ENCODE peak calls at places on chromosomes 11 and 22, in ten cellular contexts. F is hippocampal formation; M is GM23248; V is transverse colon; G is iPS DF 19.7; J is ureter; L is astrocyte; Z is GM12865; W is caudate nucleus; U is stimulated activated CD4-positive, alpha-beta T cell treated with anti-CD3 and anti-CD28 coated beads, Interleukin-4, amount 100 ng/mL, for 24 hours. P is an unnamed sample.

GRCh38 chr11:31509017-31509411 is 408 bp downstream of the IMMP1L start:
- DNase-seq in L (no peak), V (no peak), U (peak), J (no peak), M (peak), W (no peak), G (no peak), F (peak), Z (peak), P (no peak)

GRCh38 chr11:66365166-66365565 is 6.4 kb downstream of the SLC29A2 start:
- DNase-seq in M (no peak), F (no peak), U (no peak), Z (no peak), W (no peak), J (no peak), V (no peak), L (no peak), G (no peak), P (no peak)

GRCh38 chr22:37894939-37895670 is 11.0 kb upstream of the MICALL1 start:
- DNase-seq in F (no peak), J (no peak), V (no peak), W (no peak), Z (no peak), M (no peak), U (no peak), G (peak), L (no peak), P (no peak)

GRCh38 chr22:45476814-45477213 is 25.9 kb upstream of the FBLN1 start:
- DNase-seq in W (no peak), L (no peak), V (no peak), J (no peak), F (no peak), M (peak), U (no peak), G (no peak), Z (no peak), P (no peak)

GRCh38 chr22:31137721-31138120 is 2.6 kb downstream of the PLA2G3 start:
- DNase-seq in W (no peak), G (no peak), U (no peak), V (no peak), M (no peak), Z (no peak), J (no peak), L (no peak), F (no peak), P (no peak)

GRCh38 chr11:8258771-8259170 is 4.9 kb downstream of the LMO1 start:
- DNase-seq in G (no peak), F (no peak), J (no peak), W (no peak), M (peak), V (no peak), U (no peak), Z (no peak), L (peak), P (no peak)

GRCh38 chr11:128658499-128658898 is 35.4 kb upstream of the FLI1 start:
- DNase-seq in M (peak), L (no peak), V (no peak), W (no peak), F (no peak), U (no peak), J (no peak), Z (no peak), G (no peak), P (no peak)

GRCh38 chr11:73330569-73331093 is 22.6 kb downstream of the ARHGEF17 start:
- DNase-seq in W (no peak), F (no peak), V (no peak), G (no peak), Z (no peak), L (no peak), U (no peak), M (peak), J (no peak), P (peak)

GRCh38 chr22:45336971-45337431 is 27.3 kb downstream of the FAM118A start:
- DNase-seq in G (no peak), V (peak), U (no peak), Z (no peak), W (no peak), L (no peak), M (peak), F (no peak), J (no peak), P (no peak)

GRCh38 chr11:130839950-130840666 is 76.2 kb downstream of the SNX19 start:
- DNase-seq in G (no peak), J (no peak), L (no peak), M (peak), V (no peak), F (no peak), Z (no peak), U (no peak), W (no peak), P (no peak)

GRCh38 chr11:105344938-105345337 is 205.4 kb upstream of the CARD18 start:
- DNase-seq in V (no peak), Z (no peak), G (no peak), J (no peak), U (no peak), W (no peak), L (no peak), F (no peak), M (peak), P (peak)

GRCh38 chr11:8068605-8069221 is 12.3 kb upstream of the TUB start:
- DNase-seq in V (peak), F (no peak), U (no peak), G (no peak), Z (no peak), L (peak), J (peak), W (no peak), M (peak), P (peak)

GRCh38 chr11:22703561-22703960 is 37.1 kb downstream of the GAS2 start:
- DNase-seq in M (no peak), V (no peak), F (no peak), G (no peak), L (peak), U (no peak), Z (no peak), W (no peak), J (no peak), P (no peak)

GRCh38 chr11:697028-697491 is 1.4 kb downstream of the TMEM80 start:
- DNase-seq in L (peak), F (no peak), G (no peak), M (peak), Z (peak), U (no peak), V (no peak), J (no peak), W (no peak), P (no peak)

GRCh38 chr22:39349506-39349966 is 255 bp upstream of the SYNGR1 start:
- DNase-seq in J (no peak), G (no peak), M (peak), F (peak), W (peak), V (peak), L (no peak), Z (peak), U (no peak), P (peak)

GRCh38 chr11:112523477-112523876 is 262.8 kb upstream of the PLET1 start:
- DNase-seq in J (no peak), U (no peak), W (peak), Z (no peak), M (peak), L (no peak), F (peak), V (no peak), G (no peak), P (peak)

GRCh38 chr22:42901790-42902508 is 44.9 kb upstream of the ARFGAP3 start:
- DNase-seq in J (no peak), W (no peak), V (no peak), G (no peak), M (no peak), U (no peak), Z (peak), L (no peak), F (no peak), P (no peak)

GRCh38 chr11:13207665-13208594 is 69.7 kb upstream of the BMAL1 start:
- DNase-seq in V (peak), W (no peak), M (peak), Z (peak), U (peak), J (no peak), F (peak), L (peak), G (no peak), P (no peak)

GRCh38 chr11:111676878-111677585 is 74.8 kb downstream of the SIK2 start:
- DNase-seq in V (no peak), G (no peak), J (no peak), U (no peak), M (peak), Z (no peak), F (no peak), L (peak), W (no peak), P (no peak)

GRCh38 chr11:289145-289705 is 299 bp downstream of the PGGHG start:
- DNase-seq in M (no peak), F (no peak), W (no peak), L (no peak), V (peak), Z (no peak), G (no peak), J (peak), U (no peak), P (no peak)

GRCh38 chr11:36361901-36362391 is 65.9 kb downstream of the PRR5L start:
- DNase-seq in L (peak), Z (no peak), F (no peak), W (no peak), V (no peak), J (peak), M (peak), G (no peak), U (no peak), P (no peak)

GRCh38 chr11:130519128-130519932 is 70.9 kb downstream of the ADAMTS15 start:
- DNase-seq in V (no peak), M (no peak), J (no peak), W (no peak), U (no peak), G (no peak), L (no peak), F (no peak), Z (no peak), P (no peak)

GRCh38 chr11:9040410-9040809 is 36.6 kb upstream of the NRIP3 start:
- DNase-seq in V (no peak), J (no peak), Z (no peak), W (no peak), U (no peak), G (no peak), M (no peak), F (no peak), L (no peak), P (no peak)

GRCh38 chr11:73591743-73592142 is 6.2 kb downstream of the FAM168A start:
- DNase-seq in Z (no peak), G (no peak), L (no peak), U (no peak), W (no peak), M (no peak), J (no peak), F (no peak), V (no peak), P (no peak)

GRCh38 chr11:76030973-76031590 is 175.2 kb downstream of the WNT11 start:
- DNase-seq in M (peak), J (no peak), U (no peak), W (no peak), L (no peak), V (no peak), F (no peak), G (no peak), Z (no peak), P (peak)

GRCh38 chr11:10807629-10808552 is 835 bp downstream of the EIF4G2 start:
- DNase-seq in V (peak), M (peak), U (peak), J (peak), L (peak), F (peak), W (peak), G (no peak), Z (peak), P (peak)

GRCh38 chr11:101583180-101584128 is at the start of gene TRPC6:
- DNase-seq in F (no peak), L (peak), Z (no peak), J (no peak), U (no peak), W (no peak), M (peak), V (peak), G (peak), P (no peak)

GRCh38 chr22:37053310-37054077 is 2.0 kb downstream of the KCTD17 start:
- DNase-seq in M (peak), G (no peak), V (no peak), F (no peak), Z (no peak), L (no peak), J (no peak), W (no peak), U (no peak), P (no peak)

GRCh38 chr11:121366970-121367369 is 74.4 kb downstream of the SC5D start:
- DNase-seq in V (no peak), M (no peak), U (no peak), W (no peak), L (no peak), G (no peak), F (no peak), J (no peak), Z (no peak), P (no peak)

GRCh38 chr11:60343094-60343704 is 16.1 kb downstream of the MS4A6E start:
- DNase-seq in W (no peak), F (no peak), Z (peak), L (no peak), U (no peak), G (no peak), J (no peak), V (no peak), M (peak), P (no peak)

GRCh38 chr11:8403310-8403709 is 139.6 kb upstream of the LMO1 start:
- DNase-seq in M (peak), W (no peak), V (no peak), L (peak), J (no peak), Z (no peak), U (no peak), G (no peak), F (no peak), P (no peak)

GRCh38 chr11:27812341-27812740 is 112.1 kb upstream of the BDNF start:
- DNase-seq in Z (no peak), M (peak), U (no peak), W (no peak), G (no peak), L (peak), F (no peak), V (no peak), J (no peak), P (no peak)

GRCh38 chr11:120568572-120569307 is 57.2 kb downstream of the GRIK4 start:
- DNase-seq in V (no peak), M (no peak), U (no peak), W (no peak), G (no peak), Z (no peak), F (no peak), J (no peak), L (no peak), P (no peak)

GRCh38 chr11:96199563-96200025 is 143.4 kb downstream of the MAML2 start:
- DNase-seq in J (no peak), U (peak), W (no peak), G (no peak), F (no peak), V (no peak), M (peak), Z (no peak), L (peak), P (no peak)

GRCh38 chr11:43576834-43577521 is 103.6 kb upstream of the HSD17B12 start:
- DNase-seq in W (no peak), F (peak), U (peak), Z (peak), G (no peak), M (peak), L (peak), V (no peak), J (no peak), P (peak)

GRCh38 chr11:117421471-117421870 is 93.8 kb downstream of the CEP164 start:
- DNase-seq in U (no peak), L (no peak), M (no peak), J (no peak), Z (no peak), V (no peak), W (no peak), F (no peak), G (no peak), P (no peak)

GRCh38 chr11:61362542-61362875 is 335 bp downstream of the TMEM138 start:
- DNase-seq in M (peak), G (no peak), U (peak), F (no peak), L (peak), V (no peak), Z (peak), J (no peak), W (no peak), P (no peak)

GRCh38 chr11:107018902-107019493 is 722 bp upstream of the GUCY1A2 start:
- DNase-seq in U (no peak), J (peak), L (peak), M (peak), V (peak), W (peak), G (peak), Z (no peak), F (peak), P (peak)

P was measured in BE2C.